ENCODE peak calls at places on chromosome 4, in six cellular contexts. J is tibial nerve; H is neuronal stem cell; T is epithelial cell of esophagus; Q is upper lobe of left lung; D is activated CD8-positive, alpha-beta T cell treated with anti-CD3 and anti-CD28 coated beads, Interleukin-2, amount 10 ng/mL, durations not matched to agents 7 days and 5 days. G is an unnamed sample.

GRCh38 chr4:155339588-155339987 is 37.2 kb downstream of the MAP9 start:
- DNase-seq in J (no peak), H (no peak), T (peak), Q (no peak), D (no peak), G (peak)

GRCh38 chr4:4413373-4413725 is 26.4 kb downstream of the NSG1 start:
- DNase-seq in J (no peak), H (no peak), T (no peak), Q (no peak), D (no peak), G (no peak)

GRCh38 chr4:19615086-19615689 is 636.5 kb upstream of the SLIT2 start:
- DNase-seq in J (no peak), H (no peak), T (no peak), Q (no peak), D (no peak), G (no peak)

GRCh38 chr4:106587558-106587957 is 219.0 kb upstream of the GIMD1 start:
- DNase-seq in J (no peak), H (no peak), T (peak), Q (no peak), D (no peak), G (peak)

GRCh38 chr4:186203391-186203802 is 12.0 kb downstream of the CYP4V2 start:
- DNase-seq in J (no peak), H (no peak), T (peak), Q (no peak), D (no peak), G (no peak)

GRCh38 chr4:118099106-118099505 is 64.8 kb downstream of the NDST3 start:
- DNase-seq in J (no peak), H (no peak), T (no peak), Q (no peak), D (no peak), G (peak)

GRCh38 chr4:184117662-184118199 is 99.9 kb downstream of the ENPP6 start:
- DNase-seq in J (no peak), H (no peak), T (no peak), Q (no peak), D (no peak), G (no peak)

GRCh38 chr4:24211821-24212220 is 322.0 kb upstream of the PPARGC1A start:
- DNase-seq in J (no peak), H (no peak), T (peak), Q (no peak), D (no peak), G (no peak)

GRCh38 chr4:80685219-80685618 is 345.3 kb upstream of the BMP3 start:
- DNase-seq in J (no peak), H (no peak), T (no peak), Q (no peak), D (no peak), G (no peak)